ENCODE peak calls at places on chromosomes 3 and 15, in five cellular contexts. Z is HCT116, A is fibroblast of lung, C is breast epithelium, B is upper lobe of right lung. Q is an unnamed sample.

GRCh38 chr3:101724329-101725191 is at the start of gene CEP97:
- DNase-seq in Z (peak; percentile 87), A (peak; percentile 95), C (peak; percentile 84), B (peak; percentile 95), Q (peak; percentile 68)

GRCh38 chr3:135865085-135865484 is 100.4 kb upstream of the PPP2R3A start:
- DNase-seq in Z (no peak), A (peak; percentile 40), C (no peak), B (no peak), Q (no peak)

GRCh38 chr15:33454996-33455395 is 144.2 kb downstream of the RYR3 start:
- DNase-seq in Z (no peak), A (no peak), C (no peak), B (no peak), Q (no peak)

GRCh38 chr15:24292837-24293236 is 382.7 kb upstream of the NPAP1 start:
- DNase-seq in Z (no peak), A (no peak), C (no peak), B (no peak), Q (no peak)

GRCh38 chr3:108391917-108392585 is 95.7 kb downstream of the HHLA2 start:
- DNase-seq in Z (no peak), A (peak; percentile 82), C (no peak), B (no peak), Q (no peak)

GRCh38 chr3:73453676-73454075 is 171.1 kb downstream of the PDZRN3 start:
- DNase-seq in Z (no peak), A (peak; percentile 91), C (no peak), B (no peak), Q (no peak)

GRCh38 chr3:66115858-66116654 is 77.3 kb upstream of the MAGI1 start:
- DNase-seq in Z (peak; percentile 64), A (peak; percentile 99), C (peak; percentile 88), B (no peak), Q (peak; percentile 93)

GRCh38 chr15:78077053-78077859 is at the start of gene TBC1D2B:
- DNase-seq in Z (no peak), A (peak; percentile 54), C (no peak), B (peak; percentile 89), Q (no peak)

GRCh38 chr3:142595581-142595950 is 627 bp upstream of the PLS1 start:
- DNase-seq in Z (peak; percentile 43), A (peak; percentile 95), C (no peak), B (no peak), Q (peak; percentile 71)

GRCh38 chr3:114624047-114624445 is 330.2 kb downstream of the TIGIT start:
- DNase-seq in Z (no peak), A (peak; percentile 63), C (no peak), B (no peak), Q (peak; percentile 41)

GRCh38 chr15:99177679-99178078 is 71.7 kb downstream of the TTC23 start:
- DNase-seq in Z (no peak), A (no peak), C (no peak), B (no peak), Q (no peak)

GRCh38 chr3:23740517-23741402 is 65.0 kb upstream of the UBE2E1 start:
- DNase-seq in Z (peak; percentile 96), A (peak; percentile 65), C (no peak), B (no peak), Q (no peak)

GRCh38 chr3:115657168-115657567 is 33.9 kb downstream of the GAP43 start:
- DNase-seq in Z (no peak), A (no peak), C (no peak), B (no peak), Q (no peak)

GRCh38 chr3:34947849-34948248 is 691.5 kb upstream of the ARPP21 start:
- DNase-seq in Z (no peak), A (peak; percentile 93), C (no peak), B (no peak), Q (no peak)

GRCh38 chr15:92457642-92458041 is 64.0 kb downstream of the ST8SIA2 start:
- DNase-seq in Z (no peak), A (no peak), C (no peak), B (no peak), Q (no peak)

GRCh38 chr3:110400315-110400714 is 671.3 kb upstream of the NECTIN3 start:
- DNase-seq in Z (no peak), A (no peak), C (no peak), B (no peak), Q (no peak)

GRCh38 chr3:40588406-40588805 is 63.6 kb downstream of the ZNF621 start:
- DNase-seq in Z (no peak), A (no peak), C (no peak), B (no peak), Q (no peak)

GRCh38 chr3:100047455-100048141 is 66.7 kb downstream of the FILIP1L start:
- DNase-seq in Z (peak; percentile 32), A (peak; percentile 99), C (no peak), B (no peak), Q (peak; percentile 87)

GRCh38 chr15:69224383-69224782 is 63.9 kb downstream of the GLCE start:
- DNase-seq in Z (no peak), A (no peak), C (no peak), B (peak; percentile 62), Q (no peak)

GRCh38 chr3:71488391-71488809 is 95.1 kb downstream of the FOXP1 start:
- DNase-seq in Z (no peak), A (no peak), C (no peak), B (no peak), Q (no peak)

GRCh38 chr3:122824465-122825379 is 29.9 kb downstream of the SLC49A4 start:
- DNase-seq in Z (no peak), A (peak; percentile 14), C (no peak), B (no peak), Q (no peak)

GRCh38 chr3:131172502-131172901 is 145.8 kb downstream of the NEK11 start:
- DNase-seq in Z (no peak), A (no peak), C (no peak), B (no peak), Q (no peak)

GRCh38 chr3:107211608-107212007 is 165.6 kb upstream of the CCDC54 start:
- DNase-seq in Z (no peak), A (no peak), C (no peak), B (no peak), Q (no peak)

GRCh38 chr3:107209302-107210060 is 167.8 kb upstream of the CCDC54 start:
- DNase-seq in Z (no peak), A (no peak), C (no peak), B (no peak), Q (no peak)

GRCh38 chr3:107216229-107216628 is 161.0 kb upstream of the CCDC54 start:
- DNase-seq in Z (no peak), A (peak; percentile 50), C (no peak), B (no peak), Q (no peak)

GRCh38 chr3:107216711-107217110 is 160.5 kb upstream of the CCDC54 start:
- DNase-seq in Z (no peak), A (peak; percentile 99), C (no peak), B (no peak), Q (no peak)

DNA sequence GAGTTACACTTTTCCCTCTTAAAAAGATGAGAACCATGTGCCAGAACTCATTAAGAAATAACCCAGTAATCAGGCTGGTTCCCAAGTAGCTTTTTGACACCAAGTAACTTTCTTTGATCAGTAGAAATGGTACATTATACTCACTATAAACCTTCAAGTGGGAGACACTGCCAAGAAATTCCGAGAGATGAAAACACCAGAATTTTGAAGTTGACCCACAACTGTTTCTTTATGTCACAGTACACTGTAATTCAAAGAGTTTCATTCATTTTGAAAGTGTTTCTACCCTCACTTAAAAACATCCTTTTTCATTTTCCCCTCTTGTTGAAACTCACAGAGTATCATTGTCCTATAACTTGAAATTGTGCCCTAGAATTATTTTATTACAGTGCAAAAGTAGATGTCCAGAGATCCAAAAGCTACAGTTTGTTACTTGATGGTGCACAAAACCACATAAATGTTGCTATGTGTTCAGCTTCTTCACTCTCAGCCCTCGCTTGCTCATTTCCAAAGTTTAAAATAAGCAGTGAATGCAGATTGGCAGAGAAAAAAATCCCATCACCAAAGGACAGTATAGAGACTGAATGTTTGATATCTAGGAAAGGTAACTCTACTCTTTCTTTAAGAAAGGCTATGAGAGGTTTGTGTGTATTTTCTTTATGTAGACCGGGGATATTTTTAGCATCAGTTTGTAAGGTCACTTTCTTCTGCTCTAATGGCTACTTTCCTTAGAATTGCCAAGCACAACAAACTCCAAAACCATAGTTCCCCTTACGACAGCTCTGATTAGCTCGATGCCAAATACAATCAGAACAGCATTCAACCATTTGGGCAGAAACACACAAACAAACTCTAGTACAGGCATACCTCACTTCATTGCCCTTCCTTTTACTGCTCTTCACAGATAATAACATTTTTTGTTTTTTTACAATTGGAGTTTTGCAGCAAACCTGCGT is 164.3 kb upstream of the CCDC54 start:
- DNase-seq in Z (no peak), A (peak; percentile 70), C (no peak), B (no peak), Q (no peak)
- H3K27ac ChIP-seq in Z (no peak overlapping the region), A (no peak overlapping the region), C (no peak overlapping the region), B (no peak overlapping the region), Q (no peak overlapping the region)

DNA sequence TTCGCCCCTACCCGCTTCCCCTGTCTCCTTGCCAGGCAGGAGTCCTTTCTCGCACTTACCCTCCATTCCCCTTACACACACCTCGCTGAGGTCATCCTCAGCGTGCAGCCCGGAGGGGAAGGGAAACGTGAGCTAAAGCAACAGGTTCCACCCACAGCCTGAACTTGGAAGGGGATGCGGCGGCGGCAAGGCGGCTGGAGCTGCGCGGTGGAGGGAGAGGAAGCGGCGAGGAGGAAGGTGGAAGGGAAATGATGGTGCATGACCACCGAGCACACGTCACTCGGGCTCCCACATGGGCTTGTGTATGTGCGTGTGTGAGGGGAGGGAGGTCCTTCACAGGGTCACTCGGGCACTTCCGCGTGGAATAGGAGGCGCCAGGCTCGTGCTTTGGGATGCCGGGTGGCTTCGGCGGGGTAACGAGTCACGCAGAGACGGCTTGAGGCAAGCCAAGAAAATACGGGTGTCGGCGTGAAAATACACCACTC is 225.6 kb upstream of the IL12A start:
- DNase-seq in Z (no peak), A (peak; percentile 95), C (peak; percentile 77), B (peak; percentile 79), Q (peak; percentile 61)
- H3K27ac ChIP-seq in Z (peak overlapping the region; percentile 76), A (peak overlapping the region; percentile 90), C (peak overlapping the region; percentile 93), B (peak overlapping the region; percentile 91), Q (peak overlapping the region; percentile 91)

DNA sequence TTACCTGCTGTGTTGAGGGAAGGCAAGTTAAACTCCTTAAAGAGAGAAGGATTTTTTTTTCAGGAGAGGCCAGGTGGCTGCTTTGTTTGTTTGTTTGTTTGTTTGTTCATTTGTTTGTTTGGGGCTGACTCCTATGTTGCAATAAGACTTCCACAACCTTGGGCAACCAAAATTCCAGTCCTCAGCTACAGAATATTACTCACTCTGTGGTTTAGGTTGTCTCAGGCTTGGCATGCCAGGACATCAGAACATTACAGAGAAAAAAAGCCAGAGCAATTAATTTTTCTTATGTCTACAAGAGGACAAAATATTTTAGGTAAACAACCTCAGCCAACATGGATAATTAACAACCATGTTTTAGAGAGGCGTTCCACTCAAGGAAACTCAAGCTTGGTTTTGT is 156.7 kb upstream of the ATP11B start:
- DNase-seq in Z (no peak), A (peak; percentile 35), C (no peak), B (no peak), Q (no peak)
- H3K27ac ChIP-seq in Z (no peak overlapping the region), A (no peak overlapping the region), C (no peak overlapping the region), B (no peak overlapping the region), Q (no peak overlapping the region)

GRCh38 chr3:53167418-53168174 is 6.6 kb downstream of the PRKCD start:
- DNase-seq in Z (no peak), A (peak; percentile 22), C (no peak), B (no peak), Q (no peak)

GRCh38 chr3:53164911-53165310 is 3.9 kb downstream of the PRKCD start:
- DNase-seq in Z (no peak), A (no peak), C (no peak), B (no peak), Q (no peak)

GRCh38 chr3:53166781-53167291 is 5.8 kb downstream of the PRKCD start:
- DNase-seq in Z (no peak), A (peak; percentile 74), C (no peak), B (peak; percentile 88), Q (peak; percentile 11)

GRCh38 chr3:53168175-53168923 is 7.3 kb downstream of the PRKCD start:
- DNase-seq in Z (no peak), A (no peak), C (no peak), B (no peak), Q (no peak)

GRCh38 chr3:53166206-53166605 is 5.2 kb downstream of the PRKCD start:
- DNase-seq in Z (no peak), A (no peak), C (no peak), B (no peak), Q (no peak)
- H3K27ac ChIP-seq in Z (no peak overlapping the region), A (no peak overlapping the region), C (peak overlapping the region; percentile 62), B (peak overlapping the region; percentile 70), Q (no peak overlapping the region)

Q was measured in AG04450.